ENCODE peak calls at places on chromosomes 7 and 10, in four cellular contexts. One of them, this sample, is unnamed.

GRCh38 chr10:124703778-124704427 is 40.3 kb downstream of the FAM53B start:
- DNase-seq in tibial nerve: peak; percentile 73
- DNase-seq in body of pancreas: peak; percentile 78
- DNase-seq in IMR-90: no peak
- DNase-seq in this sample: peak; percentile 92

GRCh38 chr10:31771345-31771831 is 157.2 kb downstream of the ARHGAP12 start:
- DNase-seq in body of pancreas: peak; percentile 91
- DNase-seq in tibial nerve: no peak
- DNase-seq in IMR-90: peak; percentile 70
- DNase-seq in this sample: no peak

GRCh38 chr7:36303202-36304098 is 86.2 kb upstream of the ANLN start:
- DNase-seq in tibial nerve: peak; percentile 73
- DNase-seq in IMR-90: peak; percentile 95
- DNase-seq in body of pancreas: peak; percentile 93
- DNase-seq in this sample: peak; percentile 69

GRCh38 chr10:101273330-101273729 is 44.1 kb upstream of the LBX1 start:
- DNase-seq in body of pancreas: no peak
- DNase-seq in IMR-90: no peak
- DNase-seq in tibial nerve: no peak
- DNase-seq in this sample: no peak

GRCh38 chr7:29937132-29937531 is 52.5 kb downstream of the SCRN1 start:
- DNase-seq in IMR-90: no peak
- DNase-seq in body of pancreas: no peak
- DNase-seq in tibial nerve: no peak
- DNase-seq in this sample: no peak

GRCh38 chr7:128020161-128020560 is 11.1 kb downstream of the LRRC4 start:
- DNase-seq in tibial nerve: no peak
- DNase-seq in body of pancreas: no peak
- DNase-seq in IMR-90: no peak
- DNase-seq in this sample: no peak

GRCh38 chr7:48280100-48280499 is 108.8 kb downstream of the ABCA13 start:
- DNase-seq in IMR-90: peak; percentile 96
- DNase-seq in body of pancreas: no peak
- DNase-seq in tibial nerve: no peak
- DNase-seq in this sample: no peak

GRCh38 chr7:272108-272615 is 17.8 kb upstream of the FOXL3 start:
- DNase-seq in tibial nerve: no peak
- DNase-seq in body of pancreas: no peak
- DNase-seq in IMR-90: no peak
- DNase-seq in this sample: no peak

GRCh38 chr10:80202934-80203834 is 2.2 kb downstream of the ANXA11 start:
- DNase-seq in IMR-90: peak; percentile 85
- DNase-seq in tibial nerve: no peak
- DNase-seq in body of pancreas: peak; percentile 83
- DNase-seq in this sample: peak; percentile 70

GRCh38 chr7:22635349-22635748 is 91.7 kb upstream of the IL6 start:
- DNase-seq in tibial nerve: no peak
- DNase-seq in IMR-90: no peak
- DNase-seq in body of pancreas: no peak
- DNase-seq in this sample: no peak

GRCh38 chr7:102320181-102320580 is 33.5 kb downstream of the SH2B2 start:
- DNase-seq in tibial nerve: peak; percentile 5
- DNase-seq in IMR-90: no peak
- DNase-seq in body of pancreas: no peak
- DNase-seq in this sample: no peak

GRCh38 chr7:77935652-77936348 is 137.2 kb downstream of the PHTF2 start:
- DNase-seq in body of pancreas: no peak
- DNase-seq in IMR-90: no peak
- DNase-seq in tibial nerve: no peak
- DNase-seq in this sample: no peak

GRCh38 chr7:110922906-110923305 is 168.0 kb upstream of the LRRN3 start:
- DNase-seq in body of pancreas: no peak
- DNase-seq in tibial nerve: no peak
- DNase-seq in IMR-90: peak; percentile 83
- DNase-seq in this sample: no peak

DNA sequence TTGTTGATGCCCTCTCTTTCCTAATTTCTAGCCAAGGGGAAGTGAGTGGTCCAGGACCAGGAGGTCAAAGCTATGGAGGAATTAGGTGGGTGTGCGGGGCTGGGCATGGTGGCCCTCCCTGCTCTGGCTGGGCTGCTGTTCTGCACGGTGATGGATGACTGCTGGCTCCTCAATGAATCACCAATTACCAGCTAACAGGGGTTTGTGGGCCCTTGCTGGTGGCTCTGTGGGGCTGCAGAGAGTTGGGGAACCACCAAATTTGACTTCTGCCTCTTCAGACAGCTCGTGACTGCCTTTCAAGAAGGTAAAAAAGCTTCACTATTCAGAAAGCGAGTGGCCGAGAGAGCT is 35.0 kb upstream of the HABP2 start:
- DNase-seq in body of pancreas: no peak
- DNase-seq in IMR-90: no peak
- DNase-seq in tibial nerve: no peak
- DNase-seq in this sample: no peak
- H3K4me3 ChIP-seq in body of pancreas: no peak overlapping the region
- H3K4me3 ChIP-seq in IMR-90: no peak overlapping the region
- H3K4me3 ChIP-seq in tibial nerve: no peak overlapping the region
- H3K4me3 ChIP-seq in this sample: no peak overlapping the region

DNA sequence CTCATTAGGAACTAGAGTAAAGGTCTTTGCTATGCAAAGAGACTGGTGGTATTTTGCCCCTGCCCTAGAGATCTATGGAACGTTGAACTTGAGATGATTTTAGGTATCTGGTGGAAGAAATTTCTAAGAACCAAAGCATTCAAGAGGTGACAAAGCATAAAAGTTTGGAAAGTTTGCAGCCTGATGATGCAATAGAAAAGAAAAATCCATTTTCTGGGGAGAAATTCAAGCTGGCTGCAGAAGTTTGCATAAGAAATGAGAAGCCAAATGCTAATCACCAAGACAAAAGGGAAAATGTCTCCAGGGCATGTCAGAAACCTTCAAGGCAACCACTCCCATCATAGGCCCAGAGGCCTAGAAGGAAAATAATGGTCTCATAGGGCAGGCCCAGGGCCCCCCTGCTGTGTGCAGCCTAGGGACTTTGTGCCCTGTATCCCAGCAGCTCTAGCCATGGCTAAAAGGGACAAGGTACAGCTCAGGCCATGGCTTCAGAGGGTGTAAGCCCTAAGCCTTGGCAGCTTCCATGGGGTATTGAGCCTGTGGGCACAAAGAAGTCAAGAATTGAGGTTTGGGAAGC is 16.5 kb downstream of the TFPI2 start:
- DNase-seq in body of pancreas: no peak
- DNase-seq in tibial nerve: no peak
- DNase-seq in IMR-90: no peak
- DNase-seq in this sample: no peak
- H3K4me1 ChIP-seq in body of pancreas: no peaks in the 10 kb centered on the region
- H3K4me1 ChIP-seq in tibial nerve: no peaks in the 10 kb centered on the region
- H3K4me1 ChIP-seq in IMR-90: no peaks in the 10 kb centered on the region
- H3K4me1 ChIP-seq in this sample: no peaks in the 10 kb centered on the region

GRCh38 chr10:107585630-107586029 is 421.1 kb upstream of the SORCS1 start:
- DNase-seq in IMR-90: no peak
- DNase-seq in body of pancreas: no peak
- DNase-seq in tibial nerve: no peak
- DNase-seq in this sample: no peak
- TF ChIP-seq POLR2A in IMR-90: no peak
- TF ChIP-seq POLR2A in body of pancreas: no peak
- TF ChIP-seq POLR2A in tibial nerve: no peak
- TF ChIP-seq POLR2A in this sample: no peak

DNA sequence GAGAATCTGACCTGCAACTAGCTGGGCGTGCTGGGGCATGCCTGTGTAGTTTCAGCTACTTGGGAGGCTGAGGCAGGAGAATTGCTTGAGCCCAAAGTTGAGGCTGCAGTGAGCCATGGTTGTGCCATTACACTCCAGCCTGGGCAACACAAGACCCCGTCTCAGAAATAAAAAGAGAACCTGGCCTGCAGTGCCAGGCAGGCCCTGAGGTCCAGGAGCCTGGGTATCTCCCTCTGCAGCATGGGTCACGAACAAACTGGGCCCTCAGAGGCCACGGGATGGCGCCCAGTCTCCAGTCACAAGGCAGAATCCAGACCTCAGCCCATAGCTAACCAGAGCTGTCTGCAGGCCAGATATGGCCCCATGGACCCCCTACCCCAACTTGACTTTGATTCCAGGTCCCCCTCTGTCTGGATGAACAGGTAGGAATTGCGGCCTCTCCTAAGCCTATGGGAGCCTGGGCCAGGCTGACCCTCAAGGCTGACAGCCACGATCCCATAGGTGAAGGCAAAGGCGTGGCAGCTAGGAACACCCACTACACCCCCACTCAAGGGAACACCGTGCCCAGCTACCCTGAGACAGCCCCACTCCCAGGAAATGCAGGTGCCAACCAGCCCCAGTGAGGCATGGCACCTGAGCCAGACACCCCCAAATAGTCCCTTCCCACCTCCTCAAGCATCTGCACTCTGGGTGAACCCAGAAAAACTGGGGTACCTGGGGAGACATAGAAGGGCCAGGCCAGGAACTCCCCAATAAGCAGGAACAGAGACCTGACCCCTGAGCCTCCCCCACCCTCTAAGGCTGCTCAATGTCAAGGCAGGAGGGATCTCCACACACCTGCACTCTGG is 102.8 kb upstream of the TNRC18 start:
- DNase-seq in tibial nerve: no peak
- DNase-seq in IMR-90: peak; percentile 32
- DNase-seq in body of pancreas: no peak
- DNase-seq in this sample: peak; percentile 52
- H3K4me3 ChIP-seq in tibial nerve: no peak overlapping the region
- H3K4me3 ChIP-seq in IMR-90: peak overlapping the region; percentile 91
- H3K4me3 ChIP-seq in body of pancreas: no peak overlapping the region
- H3K4me3 ChIP-seq in this sample: peak overlapping the region; percentile 92

GRCh38 chr10:71715860-71716259 is 3.7 kb downstream of the C10orf105 start:
- DNase-seq in body of pancreas: no peak
- DNase-seq in tibial nerve: no peak
- DNase-seq in IMR-90: no peak
- DNase-seq in this sample: no peak
- H3K4me1 ChIP-seq in body of pancreas: peaks cover 17% of the 10 kb centered on the region
- H3K4me1 ChIP-seq in tibial nerve: peaks cover 16% of the 10 kb centered on the region
- H3K4me1 ChIP-seq in IMR-90: peaks cover 26% of the 10 kb centered on the region
- H3K4me1 ChIP-seq in this sample: peaks cover 62% of the 10 kb centered on the region

DNA sequence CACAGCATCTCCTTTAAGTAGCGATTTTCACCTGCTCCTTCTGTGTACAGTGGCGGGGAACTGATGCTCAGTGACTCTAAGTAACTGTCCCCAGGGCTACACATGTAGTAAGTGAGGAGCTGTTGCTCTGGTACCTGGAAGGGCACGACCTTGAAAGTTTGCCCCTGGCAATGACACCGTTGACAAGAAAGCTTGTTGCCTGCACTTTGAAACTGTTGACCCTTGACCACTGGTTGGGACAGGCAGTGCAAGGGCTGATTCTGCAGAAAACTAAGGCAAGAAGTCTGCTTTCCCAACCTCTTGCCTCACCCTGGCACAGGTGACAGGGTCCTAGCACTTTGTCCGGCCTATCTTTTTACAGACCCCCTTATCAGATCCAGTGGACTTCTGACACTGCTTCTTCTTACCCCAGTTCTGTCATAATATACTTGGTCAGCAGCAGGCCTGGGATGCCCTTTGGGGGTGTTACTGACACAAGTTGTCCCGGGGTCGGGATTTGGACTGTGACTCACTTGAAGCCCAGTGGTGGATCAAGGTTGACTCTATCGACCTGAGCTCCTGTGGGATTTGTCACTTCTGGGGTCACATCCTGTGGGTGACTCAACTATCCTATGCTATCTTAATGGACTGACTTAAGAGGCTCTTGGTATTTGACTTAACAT is 5.8 kb downstream of the ACSL5 start:
- DNase-seq in body of pancreas: no peak
- DNase-seq in tibial nerve: no peak
- DNase-seq in IMR-90: peak; percentile 67
- DNase-seq in this sample: no peak
- TF ChIP-seq POLR2A in body of pancreas: no peak
- TF ChIP-seq POLR2A in tibial nerve: no peak
- TF ChIP-seq POLR2A in IMR-90: no peak
- TF ChIP-seq POLR2A in this sample: no peak

This sample was measured in ovary.